ENCODE peak calls at places on chromosome 9, in eight cellular contexts. N is WTC11; P is stimulated activated CD8-positive, alpha-beta memory T cell treated with anti-CD3 and anti-CD28 coated beads, Interleukin-2, amount 100 ng/mL, for 1 hour; Q is aorta; M is M059J; W is DMS 273 treated with DMSO at 0.1 percent for 48 hours; U is spleen; I is left ventricle myocardium inferior. B is an unnamed sample.

GRCh38 chr9:91837982-91838731 is 111.9 kb downstream of the ROR2 start:
- DNase-seq in N (no peak), P (no peak), Q (peak), M (peak), W (peak), U (peak), I (peak), B (peak)

GRCh38 chr9:117092582-117092981 is 322.3 kb downstream of the ASTN2 start:
- DNase-seq in N (no peak), P (no peak), Q (no peak), M (peak), W (no peak), U (no peak), I (no peak), B (no peak)

GRCh38 chr9:137028281-137029057 is 432 bp upstream of the ABCA2 start:
- DNase-seq in N (peak), P (peak), Q (peak), M (peak), W (no peak), U (peak), I (peak), B (peak)

GRCh38 chr9:130042931-130043653 is at the start of gene FNBP1:
- DNase-seq in N (peak), P (peak), Q (peak), M (peak), W (peak), U (peak), I (peak), B (peak)

GRCh38 chr9:127751269-127752054 is 16.4 kb upstream of the TOR2A start:
- DNase-seq in N (peak), P (no peak), Q (peak), M (no peak), W (no peak), U (no peak), I (no peak), B (no peak)

GRCh38 chr9:91589101-91589553 is 165.5 kb upstream of the NFIL3 start:
- DNase-seq in N (no peak), P (no peak), Q (no peak), M (peak), W (no peak), U (peak), I (peak), B (no peak)

GRCh38 chr9:129446828-129447550 is 173.9 kb downstream of the C9orf50 start:
- DNase-seq in N (no peak), P (no peak), Q (no peak), M (no peak), W (no peak), U (no peak), I (no peak), B (no peak)

GRCh38 chr9:117487555-117488175 is 72.8 kb upstream of the ASTN2 start:
- DNase-seq in N (peak), P (no peak), Q (peak), M (peak), W (peak), U (peak), I (peak), B (peak)

GRCh38 chr9:104927216-104927911 is 591 bp downstream of the ABCA1 start:
- DNase-seq in N (peak), P (no peak), Q (peak), M (peak), W (peak), U (peak), I (peak), B (peak)

B was measured in left lung.